ENCODE peak calls at places on chromosomes 5 and 9, in four cellular contexts. One of them, this sample, is unnamed.

GRCh38 chr5:69364414-69364813 is 4.9 kb downstream of the AK6 start:
- DNase-seq in HTR-8/SVneo: peak; percentile 11
- DNase-seq in NCI-H2227 treated with DMSO at 0.1 percent for 48 hours: peak; percentile 5
- DNase-seq in A172: no peak
- DNase-seq in this sample: no peak

GRCh38 chr5:124546643-124547042 is 199.8 kb downstream of the ZNF608 start:
- DNase-seq in NCI-H2227 treated with DMSO at 0.1 percent for 48 hours: no peak
- DNase-seq in A172: peak; percentile 32
- DNase-seq in HTR-8/SVneo: peak; percentile 4
- DNase-seq in this sample: peak; percentile 33

GRCh38 chr5:54822331-54822700 is 163.1 kb downstream of the ESM1 start:
- DNase-seq in NCI-H2227 treated with DMSO at 0.1 percent for 48 hours: no peak
- DNase-seq in HTR-8/SVneo: no peak
- DNase-seq in A172: no peak
- DNase-seq in this sample: no peak

GRCh38 chr5:177429248-177430045 is 3.0 kb downstream of the GRK6 start:
- DNase-seq in A172: no peak
- DNase-seq in NCI-H2227 treated with DMSO at 0.1 percent for 48 hours: no peak
- DNase-seq in HTR-8/SVneo: no peak
- DNase-seq in this sample: no peak

GRCh38 chr9:13806731-13807130 is 507.2 kb downstream of the NFIB start:
- DNase-seq in A172: no peak
- DNase-seq in NCI-H2227 treated with DMSO at 0.1 percent for 48 hours: no peak
- DNase-seq in HTR-8/SVneo: no peak
- DNase-seq in this sample: no peak

GRCh38 chr5:127280494-127281220 is 9.9 kb upstream of the MEGF10 start:
- DNase-seq in A172: no peak
- DNase-seq in NCI-H2227 treated with DMSO at 0.1 percent for 48 hours: no peak
- DNase-seq in HTR-8/SVneo: no peak
- DNase-seq in this sample: no peak

GRCh38 chr5:142118421-142118686 is 9.8 kb downstream of the NDFIP1 start:
- DNase-seq in A172: no peak
- DNase-seq in NCI-H2227 treated with DMSO at 0.1 percent for 48 hours: no peak
- DNase-seq in HTR-8/SVneo: no peak
- DNase-seq in this sample: no peak

GRCh38 chr9:127550277-127550676 is 61.8 kb upstream of the STXBP1 start:
- DNase-seq in NCI-H2227 treated with DMSO at 0.1 percent for 48 hours: no peak
- DNase-seq in HTR-8/SVneo: no peak
- DNase-seq in A172: no peak
- DNase-seq in this sample: no peak

GRCh38 chr5:56070795-56071539 is 76.2 kb upstream of the IL6ST start:
- DNase-seq in HTR-8/SVneo: no peak
- DNase-seq in A172: no peak
- DNase-seq in NCI-H2227 treated with DMSO at 0.1 percent for 48 hours: no peak
- DNase-seq in this sample: no peak

GRCh38 chr5:42021119-42021518 is 96.0 kb downstream of the FBXO4 start:
- DNase-seq in HTR-8/SVneo: no peak
- DNase-seq in NCI-H2227 treated with DMSO at 0.1 percent for 48 hours: no peak
- DNase-seq in A172: no peak
- DNase-seq in this sample: no peak

GRCh38 chr5:96986450-96986849 is 50.6 kb downstream of the LNPEP start:
- DNase-seq in HTR-8/SVneo: no peak
- DNase-seq in A172: no peak
- DNase-seq in NCI-H2227 treated with DMSO at 0.1 percent for 48 hours: no peak
- DNase-seq in this sample: no peak

GRCh38 chr9:91033802-91034201 is 232.2 kb downstream of the SYK start:
- DNase-seq in A172: no peak
- DNase-seq in HTR-8/SVneo: no peak
- DNase-seq in NCI-H2227 treated with DMSO at 0.1 percent for 48 hours: no peak
- DNase-seq in this sample: peak; percentile 12

GRCh38 chr5:178309271-178310008 is 76.8 kb upstream of the PHYKPL start:
- DNase-seq in A172: no peak
- DNase-seq in HTR-8/SVneo: no peak
- DNase-seq in NCI-H2227 treated with DMSO at 0.1 percent for 48 hours: no peak
- DNase-seq in this sample: no peak

GRCh38 chr9:70658765-70659164 is 244.3 kb upstream of the KLF9 start:
- DNase-seq in NCI-H2227 treated with DMSO at 0.1 percent for 48 hours: no peak
- DNase-seq in HTR-8/SVneo: no peak
- DNase-seq in A172: no peak
- DNase-seq in this sample: no peak

GRCh38 chr5:67992919-67993318 is 222.6 kb upstream of the PIK3R1 start:
- DNase-seq in NCI-H2227 treated with DMSO at 0.1 percent for 48 hours: no peak
- DNase-seq in A172: no peak
- DNase-seq in HTR-8/SVneo: no peak
- DNase-seq in this sample: no peak

GRCh38 chr5:23717486-23717885 is 210.1 kb downstream of the PRDM9 start:
- DNase-seq in A172: no peak
- DNase-seq in NCI-H2227 treated with DMSO at 0.1 percent for 48 hours: no peak
- DNase-seq in HTR-8/SVneo: no peak
- DNase-seq in this sample: no peak

GRCh38 chr5:180832638-180833068 is 28.4 kb downstream of the ZFP62 start:
- DNase-seq in HTR-8/SVneo: no peak
- DNase-seq in NCI-H2227 treated with DMSO at 0.1 percent for 48 hours: no peak
- DNase-seq in A172: no peak
- DNase-seq in this sample: no peak

GRCh38 chr5:133245191-133246052 is 193.6 kb downstream of the HSPA4 start:
- DNase-seq in A172: peak; percentile 98
- DNase-seq in HTR-8/SVneo: peak; percentile 86
- DNase-seq in NCI-H2227 treated with DMSO at 0.1 percent for 48 hours: no peak
- DNase-seq in this sample: peak; percentile 64

GRCh38 chr9:115880221-115880620 is 273.4 kb upstream of the PAPPA start:
- DNase-seq in NCI-H2227 treated with DMSO at 0.1 percent for 48 hours: no peak
- DNase-seq in HTR-8/SVneo: no peak
- DNase-seq in A172: no peak
- DNase-seq in this sample: no peak

GRCh38 chr5:120155873-120156272 is 308.2 kb upstream of the PRR16 start:
- DNase-seq in A172: no peak
- DNase-seq in HTR-8/SVneo: no peak
- DNase-seq in NCI-H2227 treated with DMSO at 0.1 percent for 48 hours: no peak
- DNase-seq in this sample: no peak

GRCh38 chr5:130135506-130135905 is 231.2 kb downstream of the CHSY3 start:
- DNase-seq in A172: peak; percentile 18
- DNase-seq in HTR-8/SVneo: no peak
- DNase-seq in NCI-H2227 treated with DMSO at 0.1 percent for 48 hours: no peak
- DNase-seq in this sample: peak; percentile 34

GRCh38 chr9:33934188-33934878 is 114.4 kb downstream of the UBAP2 start:
- DNase-seq in NCI-H2227 treated with DMSO at 0.1 percent for 48 hours: no peak
- DNase-seq in HTR-8/SVneo: no peak
- DNase-seq in A172: no peak
- DNase-seq in this sample: no peak

GRCh38 chr9:93009337-93010015 is 49.0 kb upstream of the SUSD3 start:
- DNase-seq in HTR-8/SVneo: no peak
- DNase-seq in A172: no peak
- DNase-seq in NCI-H2227 treated with DMSO at 0.1 percent for 48 hours: no peak
- DNase-seq in this sample: no peak

GRCh38 chr9:20476912-20477311 is 145.4 kb downstream of the MLLT3 start:
- DNase-seq in HTR-8/SVneo: no peak
- DNase-seq in A172: no peak
- DNase-seq in NCI-H2227 treated with DMSO at 0.1 percent for 48 hours: no peak
- DNase-seq in this sample: no peak

GRCh38 chr5:177494356-177495195 is 2.8 kb downstream of the PDLIM7 start:
- DNase-seq in NCI-H2227 treated with DMSO at 0.1 percent for 48 hours: no peak
- DNase-seq in HTR-8/SVneo: peak; percentile 77
- DNase-seq in A172: peak; percentile 97
- DNase-seq in this sample: no peak

GRCh38 chr5:170475269-170476000 is 28.4 kb upstream of the KCNIP1 start:
- DNase-seq in NCI-H2227 treated with DMSO at 0.1 percent for 48 hours: no peak
- DNase-seq in HTR-8/SVneo: no peak
- DNase-seq in A172: no peak
- DNase-seq in this sample: no peak

GRCh38 chr5:32866138-32866537 is 155.0 kb downstream of the NPR3 start:
- DNase-seq in NCI-H2227 treated with DMSO at 0.1 percent for 48 hours: no peak
- DNase-seq in A172: no peak
- DNase-seq in HTR-8/SVneo: no peak
- DNase-seq in this sample: no peak

GRCh38 chr5:109936091-109936490 is 246.4 kb downstream of the MAN2A1 start:
- DNase-seq in HTR-8/SVneo: no peak
- DNase-seq in NCI-H2227 treated with DMSO at 0.1 percent for 48 hours: no peak
- DNase-seq in A172: no peak
- DNase-seq in this sample: no peak

GRCh38 chr5:17218353-17219005 is 1.0 kb downstream of the BASP1 start:
- DNase-seq in A172: peak; percentile 15
- DNase-seq in NCI-H2227 treated with DMSO at 0.1 percent for 48 hours: no peak
- DNase-seq in HTR-8/SVneo: no peak
- DNase-seq in this sample: no peak

GRCh38 chr9:18531127-18531526 is 57.2 kb downstream of the ADAMTSL1 start:
- DNase-seq in A172: no peak
- DNase-seq in NCI-H2227 treated with DMSO at 0.1 percent for 48 hours: no peak
- DNase-seq in HTR-8/SVneo: no peak
- DNase-seq in this sample: no peak